ENCODE peak calls at places on chromosome 13, in ten cellular contexts. E is kidney, G is SJCRH30, O is left ventricle myocardium inferior, S is stomach, B is fibroblast of lung, Y is cardiac muscle cell, X is SJSA1, V is mammary epithelial cell, D is SK-N-SH. Z is an unnamed sample. For H3K36me3, the result is how much of the 10 kb centered on the place peaks cover.

GRCh38 chr13:105598551-105598950 is 936.9 kb downstream of the EFNB2 start:
- DNase-seq in D (no peak), O (no peak), X (no peak), S (no peak), B (peak), G (no peak), E (no peak), Y (no peak), V (peak), Z (no peak)

GRCh38 chr13:102569488-102569887 is 27.3 kb upstream of the TPP2 start:
- DNase-seq in D (no peak), G (no peak), Y (no peak), V (no peak), O (no peak), S (no peak), B (peak), X (no peak), E (no peak), Z (no peak)

GRCh38 chr13:101661839-101662238 is 209.4 kb downstream of the ITGBL1 start:
- DNase-seq in Y (no peak), V (no peak), B (no peak), S (no peak), G (no peak), O (no peak), X (no peak), D (no peak), E (no peak), Z (no peak)

GRCh38 chr13:42173789-42174343 is 98.1 kb upstream of the AKAP11 start:
- DNase-seq in G (no peak), E (no peak), V (no peak), O (no peak), B (peak), S (no peak), X (no peak), D (no peak), Y (no peak), Z (no peak)

GRCh38 chr13:29502391-29503008 is 93.0 kb downstream of the SLC7A1 start:
- DNase-seq in D (no peak), Y (no peak), G (no peak), E (no peak), S (no peak), V (no peak), X (no peak), B (no peak), O (no peak), Z (no peak)

GRCh38 chr13:32428581-32429072 is 697 bp upstream of the N4BP2L1 start:
- DNase-seq in X (no peak), E (no peak), B (no peak), Y (no peak), D (no peak), V (no peak), O (no peak), G (no peak), S (no peak), Z (peak)

GRCh38 chr13:75636339-75637095 is 387 bp downstream of the LMO7 start:
- DNase-seq in O (peak), Y (peak), G (peak), D (peak), S (no peak), V (peak), E (peak), X (peak), B (peak), Z (peak)

GRCh38 chr13:52852444-52852843 is 4.0 kb upstream of the PCDH8 start:
- DNase-seq in S (no peak), X (no peak), O (no peak), D (peak), V (no peak), Y (no peak), G (no peak), E (no peak), B (no peak), Z (peak)

GRCh38 chr13:47168086-47168485 is 271.2 kb upstream of the HTR2A start:
- DNase-seq in Y (no peak), O (no peak), G (no peak), V (peak), B (peak), D (no peak), X (peak), S (no peak), E (no peak), Z (no peak)

GRCh38 chr13:50888362-50888761 is 21.2 kb upstream of the RNASEH2B start:
- DNase-seq in S (no peak), X (no peak), E (no peak), V (no peak), G (no peak), D (no peak), O (no peak), B (no peak), Y (no peak), Z (no peak)

GRCh38 chr13:32660227-32660626 is 74.0 kb downstream of the PDS5B start:
- DNase-seq in O (no peak), B (no peak), Y (no peak), S (peak), E (no peak), V (no peak), D (no peak), X (no peak), G (no peak), Z (peak)

GRCh38 chr13:40613192-40613818 is 53.1 kb downstream of the FOXO1 start:
- DNase-seq in B (no peak), V (no peak), O (no peak), G (no peak), D (no peak), S (peak), X (no peak), Y (peak), E (no peak), Z (peak)

GRCh38 chr13:113770441-113770840 is 11.4 kb downstream of the TMEM255B start:
- DNase-seq in D (no peak), G (no peak), E (no peak), B (no peak), Y (no peak), V (no peak), O (no peak), S (no peak), X (no peak), Z (no peak)

GRCh38 chr13:36559388-36559787 is 114.4 kb upstream of the SERTM1 start:
- DNase-seq in B (no peak), X (no peak), O (no peak), S (no peak), V (no peak), G (no peak), E (no peak), D (no peak), Y (no peak), Z (no peak)

GRCh38 chr13:60944863-60945262 is 470.8 kb downstream of the PCDH20 start:
- DNase-seq in X (no peak), E (no peak), O (no peak), S (no peak), B (no peak), D (no peak), V (no peak), Y (no peak), G (no peak), Z (no peak)

GRCh38 chr13:22262328-22262920 is 591.6 kb downstream of the FGF9 start:
- DNase-seq in V (no peak), Y (no peak), B (peak), O (no peak), D (no peak), E (no peak), G (no peak), S (no peak), X (no peak), Z (no peak)

GRCh38 chr13:113220141-113220598 is 10.8 kb downstream of the CUL4A start:
- DNase-seq in X (no peak), E (no peak), B (no peak), S (peak), Y (no peak), V (no peak), O (no peak), G (no peak), D (no peak), Z (peak)

GRCh38 chr13:49373699-49374098 is 70.2 kb downstream of the CAB39L start:
- DNase-seq in Y (peak), X (no peak), D (no peak), B (no peak), V (no peak), G (no peak), S (no peak), E (no peak), O (no peak), Z (no peak)
- H3K27ac ChIP-seq in Y (peak), X (no peak), D (no peak), B (no peak), V (no peak), G (no peak), S (no peak), E (no peak), O (no peak), Z (no peak)

GRCh38 chr13:31208554-31209122 is 8.9 kb downstream of the B3GLCT start:
- DNase-seq in Y (no peak), D (no peak), O (no peak), B (no peak), E (no peak), S (no peak), G (peak), V (no peak), X (no peak), Z (no peak)
- H3K4me3 ChIP-seq in Y (no peak), D (no peak), O (peak), B (no peak), E (no peak), S (no peak), G (peak), V (no peak), X (no peak), Z (no peak)

GRCh38 chr13:24495151-24495729 is 17.3 kb downstream of the PARP4 start:
- DNase-seq in O (no peak), E (no peak), X (no peak), D (no peak), V (no peak), B (no peak), G (no peak), Y (no peak), S (no peak), Z (no peak)
- H3K36me3 ChIP-seq in O (half or more), E (under half), X (half or more), D (half or more), V (under half), B (under half), G (under half), Y (under half), S (half or more), Z (under half)

GRCh38 chr13:100493418-100493817 is 95.2 kb downstream of the GGACT start:
- DNase-seq in X (no peak), O (no peak), Y (no peak), E (no peak), G (no peak), V (no peak), B (no peak), D (no peak), S (no peak), Z (no peak)

GRCh38 chr13:100495455-100495854 is 93.1 kb downstream of the GGACT start:
- DNase-seq in V (no peak), Y (no peak), O (no peak), D (no peak), G (no peak), B (no peak), S (no peak), X (no peak), E (no peak), Z (no peak)

GRCh38 chr13:100490692-100491091 is 97.9 kb downstream of the GGACT start:
- DNase-seq in X (no peak), Y (no peak), E (no peak), B (no peak), D (no peak), S (no peak), V (no peak), O (no peak), G (peak), Z (no peak)

GRCh38 chr13:100491164-100491847 is 97.3 kb downstream of the GGACT start:
- DNase-seq in E (no peak), D (no peak), V (no peak), X (no peak), S (no peak), O (peak), Y (no peak), B (peak), G (peak), Z (no peak)
- H3K27ac ChIP-seq in E (no peak), D (no peak), V (no peak), X (no peak), S (no peak), O (peak), Y (no peak), B (no peak), G (peak), Z (no peak)

GRCh38 chr13:38308736-38309135 is 40.9 kb upstream of the UFM1 start:
- DNase-seq in G (no peak), B (peak), D (no peak), V (peak), E (no peak), Y (no peak), S (no peak), O (no peak), X (no peak), Z (no peak)

GRCh38 chr13:38303816-38304215 is 45.8 kb upstream of the UFM1 start:
- DNase-seq in E (no peak), O (no peak), D (no peak), G (no peak), Y (no peak), B (no peak), X (no peak), V (no peak), S (no peak), Z (no peak)

DNA sequence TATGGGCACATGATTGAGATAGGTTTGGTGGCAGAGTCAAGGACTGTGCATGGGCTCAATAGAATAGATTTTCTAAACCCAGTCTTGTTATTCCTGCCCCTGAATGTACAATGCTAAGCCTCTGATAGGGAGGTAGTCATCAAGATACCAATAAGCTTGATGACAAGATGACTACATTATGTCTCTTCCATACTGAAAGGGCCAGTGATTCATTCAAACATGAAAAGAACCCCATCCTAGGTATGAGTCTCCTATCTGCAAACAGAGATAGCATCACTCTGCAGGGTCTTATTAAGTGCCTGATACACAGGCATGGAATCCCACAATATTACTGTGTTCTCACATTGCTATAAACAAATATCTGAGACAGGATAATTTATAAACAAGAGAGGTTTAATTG is 40.3 kb upstream of the UFM1 start:
- DNase-seq in S (no peak), G (no peak), D (no peak), Y (no peak), X (no peak), V (peak), E (no peak), O (no peak), B (no peak), Z (no peak)
- H3K4me3 ChIP-seq in S (no peak), G (no peak), D (no peak), Y (no peak), X (no peak), V (no peak), E (no peak), O (no peak), B (no peak), Z (no peak)

GRCh38 chr13:110699148-110700145 is 6.5 kb downstream of the CARS2 start:
- DNase-seq in Y (no peak), O (no peak), X (no peak), B (no peak), E (no peak), V (no peak), S (no peak), G (no peak), D (no peak), Z (no peak)
- H3K36me3 ChIP-seq in Y (under half), O (half or more), X (half or more), B (under half), E (under half), V (under half), S (under half), G (under half), D (under half), Z (under half)